ENCODE peak calls at places on chromosome 1, in four cellular contexts. V is GM13976, I is esophagus squamous epithelium, B is dorsolateral prefrontal cortex. K is an unnamed sample.

GRCh38 chr1:32622806-32623694 is 27.3 kb downstream of the ZBTB8OS start:
- DNase-seq in V (no peak), B (no peak), I (no peak), K (no peak)

GRCh38 chr1:109661391-109661790 is 5.5 kb downstream of the GSTM4 start:
- DNase-seq in B (no peak), V (no peak), I (no peak), K (no peak)

GRCh38 chr1:23619299-23620188 is 60.2 kb upstream of the ID3 start:
- DNase-seq in I (no peak), V (peak; percentile 89), B (no peak), K (no peak)

GRCh38 chr1:211920602-211921226 is 90.2 kb upstream of the LPGAT1 start:
- DNase-seq in I (no peak), V (no peak), B (no peak), K (no peak)

GRCh38 chr1:1782399-1783221 is 4.3 kb upstream of the NADK start:
- DNase-seq in B (no peak), V (no peak), I (no peak), K (no peak)

GRCh38 chr1:188904201-188904600 is 1573.5 kb downstream of the BRINP3 start:
- DNase-seq in I (no peak), V (no peak), B (no peak), K (no peak)

GRCh38 chr1:187621961-187622360 is 793.2 kb downstream of the PLA2G4A start:
- DNase-seq in I (no peak), V (no peak), B (no peak), K (no peak)

GRCh38 chr1:183883629-183884028 is 78.7 kb downstream of the RGL1 start:
- DNase-seq in V (no peak), B (no peak), I (no peak), K (no peak)

GRCh38 chr1:23216771-23217420 is 406 bp downstream of the HTR1D start:
- DNase-seq in I (no peak), V (peak; percentile 76), B (no peak), K (no peak)

GRCh38 chr1:203548917-203549708 is 55.2 kb downstream of the OPTC start:
- DNase-seq in V (no peak), B (no peak), I (no peak), K (no peak)

K was measured in amygdala.